ENCODE peak calls at places on chromosome 15, in four cellular contexts. D, J, R and B are unnamed samples.
A peak's percentile ranks its signal among the peaks of the same experiment; 100 is the strongest.

GRCh38 chr15:69092159-69092558 is 68.3 kb upstream of the GLCE start:
- DNase-seq in J (peak; percentile 64), R (no peak), D (no peak), B (peak; percentile 48)

GRCh38 chr15:67957435-67958139 is 96.5 kb upstream of the PIAS1 start:
- DNase-seq in R (no peak), D (no peak), J (no peak), B (no peak)

GRCh38 chr15:77027697-77028450 is 32.9 kb downstream of the PSTPIP1 start:
- DNase-seq in R (peak; percentile 79), J (no peak), D (peak; percentile 16), B (no peak)

GRCh38 chr15:67783303-67783702 is 42.0 kb upstream of the SKOR1 start:
- DNase-seq in J (no peak), R (no peak), D (no peak), B (no peak)

GRCh38 chr15:40259021-40259420 is 20.2 kb downstream of the PAK6 start:
- DNase-seq in J (peak; percentile 21), R (no peak), D (no peak), B (no peak)

GRCh38 chr15:92807971-92808571 is 92.1 kb upstream of the CHD2 start:
- DNase-seq in D (no peak), R (peak; percentile 80), J (peak; percentile 51), B (no peak)

GRCh38 chr15:67828379-67828968 is 3.2 kb downstream of the SKOR1 start:
- DNase-seq in D (no peak), R (peak; percentile 48), J (no peak), B (no peak)

GRCh38 chr15:88241461-88241860 is 15.1 kb downstream of the NTRK3 start:
- DNase-seq in R (no peak), D (no peak), J (no peak), B (no peak)

GRCh38 chr15:67720556-67721175 is 104.6 kb upstream of the SKOR1 start:
- DNase-seq in J (no peak), R (no peak), D (no peak), B (no peak)

GRCh38 chr15:28935316-28935715 is 49.5 kb downstream of the APBA2 start:
- DNase-seq in R (peak; percentile 79), D (no peak), J (peak; percentile 31), B (no peak)

GRCh38 chr15:93460717-93461116 is 371.7 kb upstream of the RGMA start:
- DNase-seq in J (no peak), R (no peak), D (no peak), B (peak; percentile 54)

GRCh38 chr15:35243758-35244157 is 158.7 kb upstream of the NANOGP8 start:
- DNase-seq in R (no peak), J (no peak), D (no peak), B (no peak)

GRCh38 chr15:70121656-70122297 is 24.1 kb upstream of the TLE3 start:
- DNase-seq in R (no peak), D (peak; percentile 88), J (peak; percentile 60), B (peak; percentile 94)

GRCh38 chr15:90078965-90079364 is 23.3 kb downstream of the IDH2 start:
- DNase-seq in D (no peak), R (no peak), J (no peak), B (no peak)

GRCh38 chr15:60865507-60865906 is 363.6 kb downstream of the RORA start:
- DNase-seq in J (peak; percentile 34), R (no peak), D (no peak), B (no peak)

GRCh38 chr15:89330119-89330518 is 4.5 kb downstream of the POLG start:
- DNase-seq in D (no peak), R (no peak), J (no peak), B (no peak)

GRCh38 chr15:48507416-48508065 is 138.0 kb downstream of the FBN1 start:
- DNase-seq in D (no peak), J (peak; percentile 74), R (no peak), B (peak; percentile 59)

GRCh38 chr15:70033529-70034140 is 64.1 kb downstream of the TLE3 start:
- DNase-seq in D (no peak), R (peak; percentile 70), J (no peak), B (peak; percentile 81)

GRCh38 chr15:78620839-78621421 is at the start of gene CHRNA3:
- DNase-seq in R (no peak), D (no peak), J (no peak), B (no peak)

GRCh38 chr15:22980189-22981136 is at the start of gene CYFIP1:
- DNase-seq in D (peak; percentile 83), J (peak; percentile 90), R (peak; percentile 88), B (peak; percentile 88)

GRCh38 chr15:70742928-70743327 is 20.4 kb downstream of the UACA start:
- DNase-seq in J (peak; percentile 51), D (no peak), R (no peak), B (peak; percentile 41)

GRCh38 chr15:80942746-80943565 is 46.7 kb downstream of the MESD start:
- DNase-seq in J (no peak), R (no peak), D (peak; percentile 21), B (peak; percentile 93)

GRCh38 chr15:66151809-66152208 is 101.7 kb downstream of the MEGF11 start:
- DNase-seq in D (no peak), R (peak; percentile 20), J (no peak), B (no peak)

GRCh38 chr15:89399390-89400120 is 64.9 kb upstream of the POLG start:
- DNase-seq in J (no peak), D (no peak), R (peak; percentile 83), B (no peak)

GRCh38 chr15:41871175-41871905 is 22.5 kb downstream of the SPTBN5 start:
- DNase-seq in D (no peak), J (no peak), R (no peak), B (no peak)
- H3K27ac ChIP-seq in D (no peak overlapping the region), J (peak overlapping the region; percentile 8), R (no peak overlapping the region), B (no peak overlapping the region)

DNA sequence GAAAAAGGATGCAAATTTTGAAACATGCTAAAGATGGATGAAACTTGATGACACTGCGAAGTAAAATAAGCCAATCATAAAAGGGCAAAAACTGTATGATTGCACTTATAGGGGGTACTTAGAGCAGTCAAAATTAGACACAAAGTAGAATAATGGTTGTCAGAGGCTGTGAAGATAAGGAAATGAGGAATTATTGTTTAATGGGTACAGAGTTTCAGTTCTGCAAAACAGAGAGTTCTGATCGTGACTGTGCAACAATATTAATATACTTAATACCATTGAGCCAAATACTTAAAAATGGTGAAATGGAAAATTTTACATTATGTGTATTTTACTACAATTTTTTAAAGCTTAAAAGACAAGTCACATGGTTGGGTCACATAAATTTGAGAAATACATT is 35.1 kb downstream of the UBE3A start:
- DNase-seq in J (no peak), D (no peak), R (no peak), B (no peak)
- H3K9me3 ChIP-seq in J (peaks cover 8% of the 10 kb centered on the region), D (no peaks in the 10 kb centered on the region), R (peaks cover 17% of the 10 kb centered on the region), B (no peaks in the 10 kb centered on the region)

GRCh38 chr15:25777047-25777446 is 86.1 kb downstream of the ATP10A start:
- DNase-seq in J (no peak), D (no peak), R (no peak), B (no peak)
- H3K27ac ChIP-seq in J (no peak overlapping the region), D (peak overlapping the region; percentile 30), R (no peak overlapping the region), B (peak overlapping the region; percentile 70)

GRCh38 chr15:45884289-45884688 is 249.5 kb downstream of the SQOR start:
- DNase-seq in J (no peak), R (no peak), D (no peak), B (no peak)
- H3K9me3 ChIP-seq in J (peaks cover 4% of the 10 kb centered on the region), R (no peaks in the 10 kb centered on the region), D (no peaks in the 10 kb centered on the region), B (no peaks in the 10 kb centered on the region)

GRCh38 chr15:42605281-42605744 is 29.9 kb downstream of the STARD9 start:
- DNase-seq in D (no peak), J (peak; percentile 50), R (no peak), B (peak; percentile 40)
- H3K27ac ChIP-seq in D (no peak overlapping the region), J (no peak overlapping the region), R (no peak overlapping the region), B (no peak overlapping the region)

GRCh38 chr15:27589260-27589659 is 509.9 kb downstream of the OCA2 start:
- DNase-seq in R (no peak), J (no peak), D (no peak), B (no peak)

GRCh38 chr15:27582741-27583400 is 516.2 kb downstream of the OCA2 start:
- DNase-seq in D (no peak), J (no peak), R (no peak), B (peak; percentile 77)

GRCh38 chr15:27589782-27590181 is 509.3 kb downstream of the OCA2 start:
- DNase-seq in J (no peak), R (no peak), D (no peak), B (no peak)

GRCh38 chr15:27592036-27592725 is 506.9 kb downstream of the OCA2 start:
- DNase-seq in R (no peak), D (no peak), J (no peak), B (peak; percentile 28)

GRCh38 chr15:27587810-27588209 is 511.3 kb downstream of the OCA2 start:
- DNase-seq in J (no peak), R (no peak), D (no peak), B (no peak)
- H3K9me3 ChIP-seq in J (no peaks in the 10 kb centered on the region), R (no peaks in the 10 kb centered on the region), D (no peaks in the 10 kb centered on the region), B (no peaks in the 10 kb centered on the region)

GRCh38 chr15:101198031-101198430 is 53.8 kb downstream of the CHSY1 start:
- DNase-seq in J (no peak), R (no peak), D (no peak), B (no peak)

GRCh38 chr15:101201411-101202174 is 50.3 kb downstream of the CHSY1 start:
- DNase-seq in D (peak; percentile 97), R (peak; percentile 84), J (peak; percentile 98), B (peak; percentile 99)

GRCh38 chr15:101200181-101200580 is 51.7 kb downstream of the CHSY1 start:
- DNase-seq in J (no peak), D (no peak), R (no peak), B (no peak)

GRCh38 chr15:101203029-101203428 is 48.8 kb downstream of the CHSY1 start:
- DNase-seq in R (no peak), J (no peak), D (no peak), B (no peak)

DNA sequence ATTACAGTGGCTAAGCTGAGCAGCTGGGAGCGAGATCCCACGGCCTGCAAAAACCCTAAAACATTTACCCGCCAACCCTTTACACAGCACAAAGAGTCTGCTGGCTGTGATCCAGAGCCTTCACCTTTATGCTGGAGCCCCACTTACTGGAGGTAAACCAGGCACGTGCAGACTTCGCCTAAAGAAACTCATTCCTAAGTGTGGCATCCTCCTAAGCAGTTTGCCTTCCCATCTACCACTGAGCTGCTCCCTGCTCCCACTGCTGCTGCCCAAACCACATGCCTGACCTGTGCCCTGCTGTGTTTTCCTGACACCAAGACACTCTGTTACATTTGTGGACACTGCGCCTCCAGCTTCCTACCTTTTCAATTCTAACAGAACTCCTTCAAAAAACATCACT is 53.0 kb downstream of the CHSY1 start:
- DNase-seq in J (peak; percentile 62), R (no peak), D (no peak), B (peak; percentile 77)
- H3K27ac ChIP-seq in J (peak overlapping the region; percentile 48), R (no peak overlapping the region), D (peak overlapping the region; percentile 72), B (peak overlapping the region; percentile 93)